ENCODE peak calls at places on chromosome 11, in six cellular contexts. One of them, this sample, is unnamed.

GRCh38 chr11:2194877-2195755 is 23.5 kb upstream of the TH start:
- DNase-seq in stimulated activated CD4-positive, alpha-beta T cell treated with anti-CD3 and anti-CD28 coated beads, Interleukin-4, amount 100 ng/mL, for 48 hours: peak
- DNase-seq in upper lobe of right lung: no peak
- DNase-seq in posterior vena cava: no peak
- DNase-seq in GM13977: peak
- DNase-seq in NCI-H1930: no peak
- DNase-seq in this sample: peak

GRCh38 chr11:117182551-117182935 is 4.0 kb downstream of the SIDT2 start:
- DNase-seq in stimulated activated CD4-positive, alpha-beta T cell treated with anti-CD3 and anti-CD28 coated beads, Interleukin-4, amount 100 ng/mL, for 48 hours: no peak
- DNase-seq in GM13977: no peak
- DNase-seq in posterior vena cava: no peak
- DNase-seq in upper lobe of right lung: no peak
- DNase-seq in NCI-H1930: no peak
- DNase-seq in this sample: no peak

GRCh38 chr11:129313588-129314288 is 61.9 kb upstream of the BARX2 start:
- DNase-seq in NCI-H1930: no peak
- DNase-seq in GM13977: no peak
- DNase-seq in upper lobe of right lung: no peak
- DNase-seq in stimulated activated CD4-positive, alpha-beta T cell treated with anti-CD3 and anti-CD28 coated beads, Interleukin-4, amount 100 ng/mL, for 48 hours: no peak
- DNase-seq in posterior vena cava: no peak
- DNase-seq in this sample: no peak

GRCh38 chr11:1640076-1640946 is 10.7 kb downstream of the KRTAP5-5 start:
- DNase-seq in stimulated activated CD4-positive, alpha-beta T cell treated with anti-CD3 and anti-CD28 coated beads, Interleukin-4, amount 100 ng/mL, for 48 hours: peak
- DNase-seq in GM13977: peak
- DNase-seq in NCI-H1930: peak
- DNase-seq in posterior vena cava: no peak
- DNase-seq in upper lobe of right lung: no peak
- DNase-seq in this sample: peak

GRCh38 chr11:57073121-57073520 is 84.4 kb downstream of the OR5AK2 start:
- DNase-seq in GM13977: no peak
- DNase-seq in NCI-H1930: no peak
- DNase-seq in posterior vena cava: no peak
- DNase-seq in stimulated activated CD4-positive, alpha-beta T cell treated with anti-CD3 and anti-CD28 coated beads, Interleukin-4, amount 100 ng/mL, for 48 hours: no peak
- DNase-seq in upper lobe of right lung: no peak
- DNase-seq in this sample: no peak

GRCh38 chr11:78228467-78228866 is 39.7 kb downstream of the USP35 start:
- DNase-seq in posterior vena cava: no peak
- DNase-seq in NCI-H1930: peak
- DNase-seq in upper lobe of right lung: no peak
- DNase-seq in stimulated activated CD4-positive, alpha-beta T cell treated with anti-CD3 and anti-CD28 coated beads, Interleukin-4, amount 100 ng/mL, for 48 hours: no peak
- DNase-seq in GM13977: peak
- DNase-seq in this sample: peak

GRCh38 chr11:27718853-27719574 is 18.8 kb upstream of the BDNF start:
- DNase-seq in GM13977: no peak
- DNase-seq in upper lobe of right lung: peak
- DNase-seq in NCI-H1930: peak
- DNase-seq in stimulated activated CD4-positive, alpha-beta T cell treated with anti-CD3 and anti-CD28 coated beads, Interleukin-4, amount 100 ng/mL, for 48 hours: no peak
- DNase-seq in posterior vena cava: no peak
- DNase-seq in this sample: no peak

GRCh38 chr11:100925935-100926334 is 203.7 kb downstream of the PGR start:
- DNase-seq in NCI-H1930: no peak
- DNase-seq in upper lobe of right lung: no peak
- DNase-seq in GM13977: peak
- DNase-seq in posterior vena cava: no peak
- DNase-seq in stimulated activated CD4-positive, alpha-beta T cell treated with anti-CD3 and anti-CD28 coated beads, Interleukin-4, amount 100 ng/mL, for 48 hours: no peak
- DNase-seq in this sample: no peak

GRCh38 chr11:111938687-111939160 is 1.6 kb downstream of the DIXDC1 start:
- DNase-seq in GM13977: peak
- DNase-seq in upper lobe of right lung: no peak
- DNase-seq in posterior vena cava: peak
- DNase-seq in stimulated activated CD4-positive, alpha-beta T cell treated with anti-CD3 and anti-CD28 coated beads, Interleukin-4, amount 100 ng/mL, for 48 hours: no peak
- DNase-seq in NCI-H1930: no peak
- DNase-seq in this sample: peak

GRCh38 chr11:114367244-114367957 is 32.9 kb downstream of the C11orf71 start:
- DNase-seq in GM13977: no peak
- DNase-seq in posterior vena cava: no peak
- DNase-seq in upper lobe of right lung: no peak
- DNase-seq in stimulated activated CD4-positive, alpha-beta T cell treated with anti-CD3 and anti-CD28 coated beads, Interleukin-4, amount 100 ng/mL, for 48 hours: no peak
- DNase-seq in NCI-H1930: no peak
- DNase-seq in this sample: no peak

GRCh38 chr11:74472030-74472429 is 4.7 kb upstream of the KCNE3 start:
- DNase-seq in posterior vena cava: no peak
- DNase-seq in NCI-H1930: no peak
- DNase-seq in stimulated activated CD4-positive, alpha-beta T cell treated with anti-CD3 and anti-CD28 coated beads, Interleukin-4, amount 100 ng/mL, for 48 hours: no peak
- DNase-seq in upper lobe of right lung: no peak
- DNase-seq in GM13977: no peak
- DNase-seq in this sample: no peak

GRCh38 chr11:1225386-1226225 is 2.7 kb downstream of the MUC5B start:
- DNase-seq in GM13977: no peak
- DNase-seq in NCI-H1930: no peak
- DNase-seq in stimulated activated CD4-positive, alpha-beta T cell treated with anti-CD3 and anti-CD28 coated beads, Interleukin-4, amount 100 ng/mL, for 48 hours: no peak
- DNase-seq in upper lobe of right lung: peak
- DNase-seq in posterior vena cava: peak
- DNase-seq in this sample: no peak

GRCh38 chr11:4887591-4887990 is 5.9 kb downstream of the OR51T1 start:
- DNase-seq in upper lobe of right lung: no peak
- DNase-seq in GM13977: no peak
- DNase-seq in NCI-H1930: no peak
- DNase-seq in posterior vena cava: no peak
- DNase-seq in stimulated activated CD4-positive, alpha-beta T cell treated with anti-CD3 and anti-CD28 coated beads, Interleukin-4, amount 100 ng/mL, for 48 hours: no peak
- DNase-seq in this sample: no peak

This sample was measured in GM10248.